ENCODE peak calls at places on chromosomes 3 and 15, in six cellular contexts. C is left ventricle myocardium inferior, G is esophagus muscularis mucosa, S is GM23338, Q is IMR-90, U is colonic mucosa. K is an unnamed sample. For H3K36me3, the result is how much of the 10 kb centered on the place peaks cover.

GRCh38 chr15:67196222-67196621 is 58.2 kb downstream of the AAGAB start:
- DNase-seq in C (no peak), G (no peak), S (no peak), Q (peak), U (no peak), K (no peak)

GRCh38 chr3:195352895-195353488 is 82.0 kb upstream of the XXYLT1 start:
- DNase-seq in C (no peak), G (no peak), S (peak), Q (peak), U (no peak), K (no peak)

GRCh38 chr15:28098360-28098765 is 752 bp downstream of the OCA2 start:
- DNase-seq in C (no peak), G (no peak), S (no peak), Q (no peak), U (no peak), K (peak)

GRCh38 chr3:8456118-8456811 is 45.4 kb upstream of the LMCD1 start:
- DNase-seq in C (no peak), G (no peak), S (no peak), Q (peak), U (no peak), K (no peak)

GRCh38 chr3:192494176-192494575 is 233.2 kb downstream of the FGF12 start:
- DNase-seq in C (no peak), G (no peak), S (no peak), Q (no peak), U (no peak), K (no peak)

GRCh38 chr3:55405436-55405835 is 81.7 kb downstream of the WNT5A start:
- DNase-seq in C (no peak), G (no peak), S (peak), Q (peak), U (no peak), K (no peak)

GRCh38 chr3:126434931-126435411 is 40.3 kb downstream of the CFAP100 start:
- DNase-seq in C (no peak), G (no peak), S (no peak), Q (no peak), U (no peak), K (peak)

GRCh38 chr15:84865074-84865569 is 19.3 kb upstream of the SLC28A1 start:
- DNase-seq in C (no peak), G (no peak), S (no peak), Q (no peak), U (no peak), K (no peak)

GRCh38 chr15:81176291-81176893 is 20.3 kb upstream of the IL16 start:
- DNase-seq in C (peak), G (no peak), S (peak), Q (no peak), U (peak), K (no peak)

GRCh38 chr3:115960799-115961198 is 337.5 kb downstream of the GAP43 start:
- DNase-seq in C (no peak), G (no peak), S (no peak), Q (no peak), U (no peak), K (no peak)

GRCh38 chr15:101162701-101163483 is 89.0 kb downstream of the CHSY1 start:
- DNase-seq in C (peak), G (peak), S (no peak), Q (no peak), U (no peak), K (peak)

GRCh38 chr3:66405701-66406091 is 95.1 kb downstream of the LRIG1 start:
- DNase-seq in C (no peak), G (no peak), S (no peak), Q (peak), U (no peak), K (peak)

GRCh38 chr3:15636028-15636709 is 34.6 kb downstream of the BTD start:
- DNase-seq in C (no peak), G (no peak), S (no peak), Q (peak), U (no peak), K (no peak)

GRCh38 chr15:40307421-40308165 is at the start of gene PLCB2:
- DNase-seq in C (peak), G (no peak), S (peak), Q (no peak), U (peak), K (peak)

GRCh38 chr3:158700559-158700958 is 28.1 kb upstream of the LXN start:
- DNase-seq in C (no peak), G (no peak), S (no peak), Q (no peak), U (no peak), K (no peak)

GRCh38 chr3:126267169-126267975 is 87.0 kb upstream of the ALDH1L1 start:
- DNase-seq in C (peak), G (peak), S (peak), Q (peak), U (peak), K (no peak)

GRCh38 chr15:74901612-74902063 is 5.0 kb downstream of the FAM219B start:
- DNase-seq in C (peak), G (no peak), S (peak), Q (peak), U (peak), K (peak)

GRCh38 chr3:14144423-14145075 is 19.7 kb downstream of the TMEM43 start:
- DNase-seq in C (peak), G (no peak), S (peak), Q (peak), U (peak), K (no peak)

GRCh38 chr15:49693491-49693890 is 72.6 kb downstream of the DTWD1 start:
- DNase-seq in C (no peak), G (no peak), S (no peak), Q (peak), U (no peak), K (no peak)

GRCh38 chr3:181726351-181727121 is 14.8 kb downstream of the SOX2 start:
- DNase-seq in C (no peak), G (no peak), S (peak), Q (no peak), U (no peak), K (no peak)

GRCh38 chr15:92638291-92638708 is 17.3 kb downstream of the FAM174B start:
- DNase-seq in C (no peak), G (no peak), S (no peak), Q (peak), U (no peak), K (peak)

GRCh38 chr15:69973102-69973714 is 124.5 kb downstream of the TLE3 start:
- DNase-seq in C (no peak), G (no peak), S (peak), Q (peak), U (peak), K (no peak)

GRCh38 chr15:48719668-48720067 is 74.2 kb upstream of the FBN1 start:
- DNase-seq in C (no peak), G (no peak), S (no peak), Q (no peak), U (no peak), K (no peak)

GRCh38 chr3:123808812-123809211 is 75.3 kb downstream of the MYLK start:
- DNase-seq in C (no peak), G (no peak), S (no peak), Q (no peak), U (peak), K (no peak)

GRCh38 chr3:123804676-123805075 is 79.5 kb downstream of the MYLK start:
- DNase-seq in C (no peak), G (no peak), S (no peak), Q (no peak), U (no peak), K (no peak)

GRCh38 chr3:123807820-123808219 is 76.3 kb downstream of the MYLK start:
- DNase-seq in C (no peak), G (no peak), S (no peak), Q (no peak), U (peak), K (no peak)

GRCh38 chr3:123803521-123803920 is 80.6 kb downstream of the MYLK start:
- DNase-seq in C (no peak), G (no peak), S (peak), Q (no peak), U (peak), K (no peak)

DNA sequence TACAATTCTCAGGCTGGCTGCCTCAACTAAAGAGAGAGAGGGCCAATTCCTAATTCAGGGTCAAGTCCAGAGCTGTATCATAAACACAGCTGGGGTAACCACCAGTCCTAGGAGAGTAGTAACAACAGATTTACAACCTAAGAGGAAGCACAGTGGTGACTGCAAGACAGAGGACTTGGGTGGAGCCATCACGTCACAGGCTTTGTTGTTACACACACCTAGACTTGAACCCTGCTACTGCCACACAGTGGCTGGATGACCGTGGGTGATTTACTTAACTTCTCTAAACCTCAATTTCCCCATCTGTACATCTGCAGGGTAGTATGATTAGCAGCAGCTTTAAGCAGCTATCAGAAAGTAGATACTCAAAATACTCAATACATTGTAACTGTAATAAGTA is 78.6 kb downstream of the MYLK start:
- DNase-seq in C (no peak), G (no peak), S (no peak), Q (no peak), U (peak), K (no peak)
- TF ChIP-seq CTCF in C (no peak), G (no peak), S (no peak), Q (no peak), U (no peak), K (no peak)

DNA sequence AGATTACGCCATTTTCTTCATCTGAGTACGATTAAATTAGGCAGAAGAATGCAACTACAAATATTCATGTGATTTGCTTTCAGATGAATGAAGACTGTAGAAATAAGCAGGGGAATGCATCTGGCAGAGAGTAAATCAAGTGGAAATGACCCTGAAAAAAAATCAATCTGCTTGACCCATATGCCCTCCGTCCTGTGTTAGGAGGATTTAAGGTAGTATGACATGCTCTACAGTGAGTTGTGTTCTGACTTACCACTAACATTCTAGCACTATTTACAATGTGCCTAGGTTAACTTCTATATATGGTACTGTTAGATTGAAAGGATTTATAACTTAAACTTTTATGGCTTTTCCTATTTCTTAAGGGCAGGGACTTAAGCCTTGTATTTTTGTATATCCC is 14.6 kb downstream of the BNIP2 start:
- DNase-seq in C (no peak), G (no peak), S (no peak), Q (no peak), U (no peak), K (no peak)
- H3K36me3 ChIP-seq in C (half or more), G (half or more), S (half or more), Q (under half), U (under half), K (half or more)

DNA sequence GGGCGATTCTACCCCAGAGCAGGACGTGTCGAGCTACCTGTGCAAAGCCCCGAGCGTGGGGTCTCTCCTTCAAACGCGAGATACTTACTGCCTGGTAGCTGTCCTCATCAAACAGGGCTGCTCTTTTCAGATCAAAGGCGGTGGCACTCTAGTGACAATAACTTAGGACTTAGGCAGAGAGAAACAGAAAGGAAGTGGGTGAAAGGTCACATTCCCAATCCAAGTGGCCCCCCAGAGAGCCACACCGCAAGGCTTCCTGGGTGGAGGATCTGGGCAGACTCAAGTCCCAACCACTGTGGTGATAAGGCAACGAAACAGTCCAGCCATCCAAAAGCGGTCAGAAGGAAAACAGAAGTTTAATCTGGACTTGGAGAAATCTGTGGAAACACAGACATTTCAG is 227.2 kb downstream of the ADAMTS17 start:
- DNase-seq in C (peak), G (no peak), S (peak), Q (peak), U (no peak), K (peak)
- H3K4me3 ChIP-seq in C (peak), G (peak), S (no peak), Q (peak), U (no peak), K (no peak)

GRCh38 chr3:10015476-10015904 is 10.7 kb upstream of the FANCD2 start:
- DNase-seq in C (peak), G (peak), S (no peak), Q (peak), U (peak), K (no peak)

GRCh38 chr3:10012106-10012505 is 14.1 kb upstream of the FANCD2 start:
- DNase-seq in C (no peak), G (no peak), S (no peak), Q (no peak), U (no peak), K (no peak)

GRCh38 chr3:10021856-10022775 is 4.1 kb upstream of the FANCD2 start:
- DNase-seq in C (no peak), G (no peak), S (no peak), Q (no peak), U (no peak), K (no peak)

GRCh38 chr3:10019326-10019725 is 6.9 kb upstream of the FANCD2 start:
- DNase-seq in C (no peak), G (no peak), S (no peak), Q (no peak), U (no peak), K (no peak)

DNA sequence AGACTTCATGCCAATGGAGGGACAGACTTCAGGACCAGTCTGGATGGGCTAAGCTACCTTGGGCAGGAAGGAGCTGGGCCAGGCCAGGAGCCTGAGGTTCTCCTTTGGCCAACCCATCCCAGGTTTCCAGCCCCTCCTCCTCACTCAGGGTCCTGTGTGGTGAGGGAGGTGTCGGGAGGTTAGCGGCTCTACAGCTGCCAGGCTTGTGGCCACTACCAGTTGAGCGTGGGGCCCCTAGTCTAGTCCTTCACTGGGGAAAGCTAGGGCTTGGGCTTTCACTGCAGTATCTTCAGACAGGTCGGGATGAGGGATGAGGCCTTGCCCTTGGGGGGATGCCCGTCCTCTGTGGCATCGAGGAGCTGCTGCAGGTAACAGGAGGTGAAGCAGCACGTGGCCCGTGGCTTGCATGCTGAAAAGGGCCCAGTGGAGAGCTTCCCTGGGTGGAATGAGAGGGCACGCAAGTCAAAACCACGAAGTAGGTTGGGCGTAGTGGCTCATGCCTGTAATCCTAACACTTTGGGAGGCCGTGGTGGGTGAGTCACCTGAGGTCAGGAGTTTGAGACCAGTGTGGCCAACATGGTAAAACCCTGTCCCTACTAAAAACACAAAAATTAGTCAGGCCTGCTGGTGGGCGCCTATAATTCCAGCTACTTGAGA is 8.5 kb upstream of the FANCD2 start:
- DNase-seq in C (no peak), G (no peak), S (no peak), Q (peak), U (no peak), K (no peak)
- TF ChIP-seq CTCF in C (no peak), G (no peak), S (no peak), Q (no peak), U (no peak), K (no peak)

GRCh38 chr3:50153782-50154475 is 1.2 kb upstream of the SEMA3F start:
- DNase-seq in C (no peak), G (no peak), S (no peak), Q (no peak), U (no peak), K (no peak)
- H3K36me3 ChIP-seq in C (under half), G (under half), S (under half), Q (under half), U (under half), K (under half)

GRCh38 chr3:112121577-112122547 is 11.2 kb downstream of the GCSAM start:
- DNase-seq in C (no peak), G (no peak), S (no peak), Q (no peak), U (no peak), K (no peak)
- H3K4me3 ChIP-seq in C (no peak), G (no peak), S (no peak), Q (no peak), U (no peak), K (no peak)

DNA sequence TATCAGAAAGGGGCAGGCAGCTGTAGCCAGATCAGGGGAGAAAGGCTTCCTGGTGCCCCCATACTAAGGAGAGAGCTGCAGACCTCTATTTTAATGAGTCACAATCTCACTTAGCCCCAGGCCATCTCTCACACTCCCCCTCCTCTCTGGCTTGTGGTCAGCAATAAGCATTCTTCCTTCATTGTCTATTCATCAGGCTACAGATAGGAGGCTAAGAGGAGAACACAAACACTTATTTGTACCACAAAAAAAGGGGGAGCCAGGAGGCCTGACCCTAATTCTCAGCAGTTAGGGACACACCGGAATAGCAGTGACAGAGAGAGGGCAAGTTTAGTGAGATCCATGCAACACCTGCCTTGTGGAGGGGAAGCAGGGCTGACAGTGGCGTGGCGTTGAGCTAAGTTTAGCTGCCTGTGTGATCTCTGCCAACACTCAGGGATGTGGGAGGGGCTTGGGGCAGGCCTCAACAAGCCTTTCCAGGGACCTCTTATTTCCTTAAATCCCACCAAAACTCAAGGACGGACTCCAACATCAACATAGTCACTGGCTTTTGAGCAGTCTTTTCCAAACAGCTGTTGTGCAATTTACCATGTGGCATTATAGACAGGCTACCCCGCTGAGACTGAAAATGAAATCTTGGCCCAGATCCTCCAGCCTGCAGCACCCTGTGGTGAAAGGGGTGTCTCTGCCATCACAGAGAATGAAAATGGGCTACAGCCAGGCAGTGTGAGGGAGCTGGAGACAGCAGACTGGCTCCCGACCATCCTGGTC is 191.9 kb upstream of the TSC22D2 start:
- DNase-seq in C (peak), G (peak), S (no peak), Q (peak), U (no peak), K (no peak)
- TF ChIP-seq CTCF in C (no peak), G (no peak), S (no peak), Q (no peak), U (no peak), K (no peak)

K was measured in spleen.